ENCODE peak calls at places on chromosomes 1 and 21, in five cellular contexts. T, Z, A, J and Y are unnamed samples. For H3K4me1, the result is how much of the 10 kb centered on the place peaks cover.

GRCh38 chr1:17437260-17438175 is 2.0 kb downstream of the RCC2 start:
- DNase-seq in T (no peak), J (peak), A (no peak), Z (peak), Y (no peak)

GRCh38 chr1:226664413-226665101 is 74.5 kb downstream of the ITPKB start:
- DNase-seq in A (peak), Z (peak), T (no peak), J (peak), Y (no peak)

GRCh38 chr1:56409112-56409691 is 170.2 kb downstream of the PLPP3 start:
- DNase-seq in A (no peak), Z (peak), J (no peak), T (no peak), Y (peak)

GRCh38 chr1:30416221-30416820 is 307.1 kb downstream of the MATN1 start:
- DNase-seq in Z (no peak), J (no peak), A (no peak), T (no peak), Y (no peak)

GRCh38 chr21:25350056-25350455 is 257.2 kb downstream of the MRPL39 start:
- DNase-seq in Z (no peak), A (no peak), J (no peak), T (no peak), Y (peak)

GRCh38 chr1:230681599-230681998 is 32.3 kb downstream of the AGT start:
- DNase-seq in T (peak), J (no peak), Z (no peak), A (no peak), Y (no peak)

GRCh38 chr1:9101510-9102146 is 27.3 kb downstream of the GPR157 start:
- DNase-seq in Z (no peak), T (no peak), A (no peak), J (peak), Y (peak)

GRCh38 chr1:36481091-36481490 is 1.6 kb downstream of the CSF3R start:
- DNase-seq in T (no peak), A (no peak), J (no peak), Z (no peak), Y (no peak)

GRCh38 chr1:170194451-170194850 is 48.7 kb downstream of the NTMT2 start:
- DNase-seq in Z (no peak), T (no peak), A (no peak), J (no peak), Y (no peak)

GRCh38 chr1:30757196-30757949 is at the start of gene LAPTM5:
- DNase-seq in T (no peak), J (no peak), A (peak), Z (peak), Y (no peak)

GRCh38 chr21:32412162-32412997 is at the start of gene EVA1C:
- DNase-seq in A (peak), T (no peak), Z (peak), J (peak), Y (peak)

GRCh38 chr1:189803364-189803763 is 674.3 kb downstream of the BRINP3 start:
- DNase-seq in A (no peak), T (no peak), Z (no peak), J (no peak), Y (peak)

GRCh38 chr1:31426249-31426922 is 13.4 kb downstream of the SERINC2 start:
- DNase-seq in J (no peak), A (no peak), T (peak), Z (no peak), Y (no peak)

GRCh38 chr1:31371560-31371959 is 1.3 kb downstream of the FABP3 start:
- DNase-seq in Z (no peak), J (no peak), A (peak), T (no peak), Y (no peak)

GRCh38 chr1:223048026-223048425 is 95.0 kb downstream of the TLR5 start:
- DNase-seq in Z (no peak), T (no peak), A (no peak), J (no peak), Y (no peak)

GRCh38 chr1:155691992-155692528 is 3.2 kb downstream of the DAP3 start:
- DNase-seq in J (no peak), T (no peak), A (no peak), Z (no peak), Y (no peak)

GRCh38 chr1:9822897-9823692 is 670 bp downstream of the CLSTN1 start:
- DNase-seq in Z (peak), A (no peak), J (peak), T (no peak), Y (no peak)

GRCh38 chr1:241551759-241552638 is 19.8 kb downstream of the KMO start:
- DNase-seq in A (peak), J (peak), Z (peak), T (no peak), Y (no peak)

GRCh38 chr1:220528049-220528678 is at the start of gene MARK1:
- DNase-seq in A (peak), Z (peak), J (peak), T (no peak), Y (no peak)

GRCh38 chr1:38030596-38031512 is 15.7 kb downstream of the POU3F1 start:
- DNase-seq in T (no peak), J (no peak), Z (no peak), A (no peak), Y (no peak)

GRCh38 chr1:172699111-172699510 is 40.2 kb downstream of the FASLG start:
- DNase-seq in A (no peak), J (no peak), Z (no peak), T (no peak), Y (no peak)

GRCh38 chr1:91732291-91732953 is 153.5 kb downstream of the TGFBR3 start:
- DNase-seq in T (no peak), J (peak), A (no peak), Z (no peak), Y (peak)

GRCh38 chr1:29120955-29121485 is 2.7 kb downstream of the TMEM200B start:
- DNase-seq in J (peak), T (no peak), A (no peak), Z (peak), Y (no peak)

GRCh38 chr1:29120367-29120766 is 3.3 kb downstream of the TMEM200B start:
- DNase-seq in J (no peak), A (no peak), T (no peak), Z (no peak), Y (no peak)

GRCh38 chr1:29122662-29122986 is 1.1 kb downstream of the TMEM200B start:
- DNase-seq in Z (peak), J (peak), A (peak), T (no peak), Y (no peak)

GRCh38 chr1:29121951-29122661 is 1.6 kb downstream of the TMEM200B start:
- DNase-seq in J (peak), T (no peak), A (peak), Z (peak), Y (no peak)

GRCh38 chr1:29121516-29121937 is 2.2 kb downstream of the TMEM200B start:
- DNase-seq in Z (no peak), T (no peak), J (peak), A (no peak), Y (no peak)
- H3K4me3 ChIP-seq in Z (peak), T (no peak), J (peak), A (peak), Y (no peak)

DNA sequence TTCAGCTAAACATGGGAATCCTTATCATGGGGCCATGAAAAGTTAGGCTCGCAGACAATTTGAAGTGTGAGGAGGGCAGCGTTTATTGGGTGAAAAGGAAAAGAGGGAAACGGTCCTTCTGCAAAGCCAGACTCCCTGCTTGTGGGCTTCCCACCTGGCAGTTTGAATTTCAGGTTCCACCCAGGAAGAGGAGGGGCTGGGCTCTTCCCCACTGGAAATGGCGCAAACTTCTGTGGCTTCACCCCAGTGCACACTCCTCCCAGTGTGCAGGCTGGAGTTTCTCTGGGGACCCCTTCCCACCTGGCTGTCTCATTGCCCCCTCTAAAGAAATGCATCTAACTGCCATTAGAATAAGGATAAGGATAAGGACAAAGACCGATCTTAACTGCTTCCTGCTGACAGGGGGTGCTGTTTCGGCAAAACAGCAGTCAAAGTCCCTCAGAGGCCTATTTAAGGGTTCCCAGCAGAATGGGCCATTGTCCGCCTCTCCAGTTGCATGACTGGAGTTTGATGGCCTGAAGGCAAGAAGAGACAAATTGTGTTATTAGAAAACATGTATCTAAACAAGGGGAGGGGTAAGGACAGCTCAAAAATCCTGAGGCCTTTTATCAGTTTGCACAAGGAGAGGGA is 20.4 kb downstream of the AIM2 start:
- DNase-seq in T (no peak), Z (no peak), A (no peak), J (no peak), Y (no peak)
- H3K4me1 ChIP-seq in T (under half), Z (under half), A (under half), J (under half), Y (under half)

DNA sequence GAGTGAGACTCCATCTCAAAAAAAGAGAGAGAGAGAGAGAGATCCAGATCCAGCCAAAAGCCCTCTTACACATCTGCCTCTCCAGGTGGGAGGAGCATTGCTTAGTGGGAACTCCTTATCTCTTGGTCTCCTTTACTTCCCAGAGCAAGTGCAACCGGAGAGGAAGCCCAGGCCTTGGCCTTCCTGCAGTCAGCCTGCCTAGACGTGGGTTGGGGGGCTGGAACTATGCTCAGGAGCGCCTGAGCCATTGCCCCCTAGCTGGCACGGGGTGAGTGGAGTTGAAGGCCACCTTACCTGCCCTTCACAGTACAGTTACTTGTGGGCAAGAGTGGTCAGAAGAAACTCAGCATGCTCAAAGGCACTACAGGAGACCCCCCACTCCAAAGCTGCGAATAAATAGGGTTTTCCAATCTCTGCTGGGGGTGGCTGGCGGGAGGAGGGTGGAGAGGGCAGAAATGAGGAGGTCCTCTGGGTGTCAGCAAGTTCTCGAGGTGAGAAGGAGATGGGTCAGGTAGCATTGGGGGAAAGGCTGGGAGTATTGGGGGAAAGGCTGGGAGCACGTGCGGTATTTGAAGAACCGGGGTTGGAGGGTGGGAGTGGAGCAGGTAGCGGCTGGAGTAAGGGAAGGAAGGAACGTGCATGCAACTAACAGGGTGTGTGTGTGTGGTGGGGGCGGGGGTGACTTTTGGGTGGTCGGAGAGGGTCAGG is 4.7 kb upstream of the DMBX1 start:
- DNase-seq in Z (no peak), T (no peak), J (no peak), A (no peak), Y (no peak)
- TF ChIP-seq CTCF in Z (no peak), T (no peak), J (no peak), A (no peak), Y (no peak)

DNA sequence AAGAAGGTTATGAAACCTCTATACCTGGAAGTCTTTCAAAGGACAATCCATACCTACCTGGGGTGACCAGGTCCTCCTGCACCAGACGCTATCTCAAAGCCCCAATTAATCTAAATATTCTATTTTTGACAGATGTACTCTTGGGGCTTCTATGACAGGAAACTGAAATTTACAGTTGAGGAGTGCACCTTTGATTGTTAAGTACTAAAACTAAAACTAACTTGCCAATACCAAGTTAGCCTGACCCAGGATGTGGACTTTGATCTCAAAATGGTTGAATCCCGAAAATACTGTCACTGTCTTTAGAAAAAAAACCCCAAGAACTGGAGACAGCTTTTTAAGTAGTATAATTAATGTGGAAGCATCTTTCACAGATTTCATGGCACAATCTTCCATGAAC is 162.4 kb downstream of the TTLL7 start:
- DNase-seq in J (no peak), T (no peak), A (no peak), Z (no peak), Y (no peak)
- H3K4me3 ChIP-seq in J (no peak), T (no peak), A (no peak), Z (no peak), Y (no peak)

DNA sequence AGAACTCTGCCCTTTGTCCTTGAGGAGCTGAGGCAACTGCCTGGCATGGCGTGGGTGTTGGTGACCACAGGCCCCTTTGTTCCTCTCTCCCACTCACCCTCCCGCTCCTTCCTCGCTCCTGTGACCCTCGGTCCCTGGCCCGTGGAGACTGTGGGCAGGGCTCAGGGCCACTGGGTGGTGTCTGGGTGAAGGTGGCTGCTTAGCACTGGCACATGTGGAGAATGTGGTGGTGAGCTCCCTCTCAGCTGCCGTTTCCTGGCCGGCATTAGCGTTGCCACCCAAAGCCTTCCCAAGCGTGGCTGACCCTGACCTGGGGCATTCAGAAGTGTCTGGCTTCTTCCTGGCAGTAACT is 50.4 kb downstream of the NENF start:
- DNase-seq in T (no peak), A (no peak), J (no peak), Z (no peak), Y (no peak)
- H3K4me1 ChIP-seq in T (under half), A (under half), J (under half), Z (under half), Y (under half)

DNA sequence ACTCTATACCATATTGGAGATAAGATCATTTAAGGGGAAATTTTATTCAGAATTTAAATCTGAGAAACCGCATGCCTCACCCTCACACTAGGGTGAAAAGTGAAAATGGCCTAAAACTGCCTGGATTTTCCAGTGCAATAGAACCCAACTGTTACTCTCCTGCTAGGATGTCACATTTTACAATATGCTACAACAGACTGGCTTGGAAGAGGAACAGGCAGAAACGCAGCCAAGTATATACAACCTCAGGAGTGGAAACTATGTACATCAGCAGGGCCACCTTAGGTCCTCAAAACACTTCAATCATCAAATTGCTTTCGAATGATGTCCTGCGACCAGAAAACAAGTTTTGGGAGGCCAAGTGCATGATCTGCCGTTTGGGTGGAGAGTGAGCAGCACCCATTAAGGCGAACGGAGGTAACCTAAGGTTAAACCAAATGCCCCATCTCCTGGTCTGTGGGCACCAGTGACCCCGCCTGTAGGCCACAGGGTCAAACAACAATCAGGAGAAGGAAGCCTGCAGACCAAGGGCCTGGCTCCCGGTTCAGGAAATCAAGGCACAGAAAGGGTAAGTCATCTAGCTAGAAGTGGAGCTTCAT is 4.9 kb downstream of the RCAN1 start:
- DNase-seq in T (no peak), A (no peak), J (no peak), Z (no peak), Y (no peak)
- TF ChIP-seq CTCF in T (no peak), A (no peak), J (no peak), Z (no peak), Y (no peak)